ENCODE peak calls at places on chromosomes 5 and 9, in eight cellular contexts. M is coronary artery; X is astrocyte; R is HL-60; N is brain microvascular endothelial cell; C is Peyer's patch; I is CD8-positive, alpha-beta T cell; F is prostate gland. E is an unnamed sample.
A peak's percentile ranks its signal among the peaks of the same experiment; 100 is the strongest.

GRCh38 chr5:3634061-3634460 is 38.4 kb downstream of the IRX1 start:
- DNase-seq in M (no peak), F (no peak), R (no peak), N (no peak), I (no peak), C (no peak), X (no peak), E (no peak)

GRCh38 chr9:81619353-81620008 is 69.9 kb downstream of the TLE1 start:
- DNase-seq in I (no peak), C (no peak), R (no peak), X (peak; percentile 83), N (peak; percentile 69), F (no peak), M (no peak), E (no peak)

GRCh38 chr5:132283423-132284043 is 10.7 kb upstream of the SLC22A4 start:
- DNase-seq in R (no peak), X (no peak), F (no peak), N (peak; percentile 79), I (no peak), M (no peak), C (no peak), E (no peak)

GRCh38 chr5:53480474-53481353 is at the start of gene FST:
- DNase-seq in I (no peak), C (no peak), M (no peak), X (peak; percentile 16), N (no peak), F (no peak), R (no peak), E (peak; percentile 45)

GRCh38 chr5:103273952-103274351 is 15.4 kb downstream of the MACIR start:
- DNase-seq in I (no peak), M (no peak), X (no peak), N (no peak), C (no peak), F (no peak), R (no peak), E (no peak)

GRCh38 chr5:61604076-61604475 is 272.0 kb downstream of the ZSWIM6 start:
- DNase-seq in N (no peak), F (no peak), C (no peak), M (no peak), X (no peak), I (no peak), R (no peak), E (no peak)

GRCh38 chr5:67268233-67269011 is 71.8 kb upstream of the CD180 start:
- DNase-seq in M (peak; percentile 88), I (no peak), N (peak; percentile 91), R (no peak), C (peak; percentile 79), F (peak; percentile 85), X (peak; percentile 91), E (peak; percentile 77)

GRCh38 chr5:88677943-88678779 is 204.8 kb downstream of the MEF2C start:
- DNase-seq in R (no peak), F (no peak), I (no peak), M (no peak), C (no peak), X (no peak), N (no peak), E (no peak)

GRCh38 chr5:158619083-158619788 is 480.5 kb downstream of the EBF1 start:
- DNase-seq in I (no peak), X (no peak), N (no peak), M (no peak), R (no peak), C (no peak), F (no peak), E (no peak)

GRCh38 chr5:54785729-54786548 is 199.5 kb downstream of the ESM1 start:
- DNase-seq in N (no peak), F (peak; percentile 5), I (no peak), R (peak; percentile 23), C (peak; percentile 80), M (no peak), X (peak; percentile 6), E (no peak)

GRCh38 chr9:81588148-81588874 is 101.0 kb downstream of the TLE1 start:
- DNase-seq in N (peak; percentile 69), F (peak; percentile 84), X (peak; percentile 58), M (peak; percentile 86), I (no peak), R (no peak), C (peak; percentile 64), E (peak; percentile 83)

GRCh38 chr9:107313555-107314096 is 30.5 kb downstream of the RAD23B start:
- DNase-seq in N (no peak), M (no peak), F (no peak), R (no peak), I (no peak), X (no peak), C (no peak), E (no peak)

GRCh38 chr5:128905225-128906110 is 59.8 kb upstream of the SLC27A6 start:
- DNase-seq in R (no peak), N (peak; percentile 47), C (peak; percentile 51), M (no peak), F (peak; percentile 39), X (peak; percentile 20), I (peak; percentile 19), E (peak; percentile 60)

GRCh38 chr9:3398232-3398648 is 127.6 kb downstream of the RFX3 start:
- DNase-seq in C (no peak), M (no peak), F (no peak), X (no peak), R (no peak), I (no peak), N (no peak), E (no peak)

GRCh38 chr5:54761213-54761701 is 224.1 kb downstream of the ESM1 start:
- DNase-seq in F (no peak), R (no peak), I (no peak), N (peak; percentile 64), C (no peak), M (no peak), X (peak; percentile 60), E (no peak)

GRCh38 chr5:151758430-151759241 is at the start of gene ATOX1:
- DNase-seq in M (peak; percentile 91), N (peak; percentile 83), R (peak; percentile 71), F (peak; percentile 90), C (peak; percentile 96), X (peak; percentile 68), I (peak; percentile 90), E (peak; percentile 99)
- H3K27ac ChIP-seq in M (peak within 1 kb of the TSS; percentile 74), N (peak within 1 kb of the TSS; percentile 54), R (peak within 1 kb of the TSS; percentile 73), F (peak within 1 kb of the TSS; percentile 77), C (peak within 1 kb of the TSS; percentile 86), X (peak within 1 kb of the TSS; percentile 78), I (peak within 1 kb of the TSS; percentile 60), E (peak within 1 kb of the TSS; percentile 71)

GRCh38 chr9:127396253-127396807 is 639 bp upstream of the SLC2A8 start:
- DNase-seq in N (no peak), X (no peak), F (no peak), R (no peak), I (no peak), C (no peak), M (no peak), E (no peak)

GRCh38 chr9:127398715-127399400 is 1.9 kb downstream of the SLC2A8 start:
- DNase-seq in C (no peak), X (no peak), R (no peak), N (no peak), M (no peak), I (no peak), F (no peak), E (no peak)

GRCh38 chr9:127397722-127398647 is 1.0 kb downstream of the SLC2A8 start:
- DNase-seq in R (no peak), I (peak; percentile 35), X (no peak), F (peak; percentile 21), C (peak; percentile 76), N (peak; percentile 11), M (no peak), E (peak; percentile 48)

GRCh38 chr9:127395491-127396252 is 1.3 kb upstream of the SLC2A8 start:
- DNase-seq in C (no peak), M (no peak), N (no peak), I (no peak), X (no peak), R (no peak), F (no peak), E (no peak)

DNA sequence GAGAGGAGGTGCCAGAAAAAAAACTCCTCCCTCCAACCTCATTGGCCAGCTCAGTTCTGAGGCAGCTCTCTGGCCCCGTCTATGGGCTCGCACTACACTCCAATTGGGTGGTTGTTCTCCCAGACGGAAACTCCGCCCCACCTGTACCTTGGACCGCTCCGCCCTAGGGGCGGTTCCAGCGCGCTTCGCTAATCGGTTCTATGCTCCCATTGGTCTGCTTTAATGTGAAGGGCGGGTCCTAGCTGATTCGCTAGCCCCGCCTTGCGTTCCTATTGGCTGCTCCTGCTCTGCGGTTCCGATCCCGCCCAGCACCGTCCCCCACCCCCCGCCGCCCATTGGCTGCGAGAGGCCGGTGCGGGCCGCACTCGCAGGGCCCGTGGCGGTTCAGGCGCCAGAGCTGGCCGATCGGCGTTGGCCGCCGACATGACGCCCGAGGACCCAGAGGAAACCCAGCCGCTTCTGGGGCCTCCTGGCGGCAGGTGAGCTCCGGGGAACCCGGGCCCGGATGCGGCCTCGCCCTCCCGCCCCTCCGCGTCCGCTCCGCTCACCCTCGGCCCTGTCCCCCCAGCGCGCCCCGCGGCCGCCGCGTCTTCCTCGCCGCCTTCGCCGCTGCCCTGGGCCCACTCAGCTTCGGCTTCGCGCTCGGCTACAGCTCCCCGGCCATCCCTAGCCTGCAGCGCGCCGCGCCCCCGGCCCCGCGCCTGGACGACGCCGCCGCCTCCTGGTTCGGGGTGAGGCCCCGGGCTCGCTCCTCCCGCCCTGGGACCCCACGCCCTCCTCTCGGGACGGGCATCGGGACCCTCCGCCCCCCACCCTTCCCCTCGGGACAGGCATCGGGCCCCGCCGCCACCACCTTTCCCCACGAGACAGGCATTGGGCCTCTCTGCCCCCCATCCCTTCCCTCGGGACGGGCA is at the start of gene SLC2A8:
- DNase-seq in C (peak; percentile 99), I (peak; percentile 88), N (peak; percentile 99), X (peak; percentile 96), M (peak; percentile 99), F (peak; percentile 100), R (peak; percentile 45), E (peak; percentile 100)
- TF ChIP-seq CTCF in C (peak; percentile 24), I (no peak), N (no peak), X (no peak), M (no peak), F (no peak), R (no peak), E (no peak)

GRCh38 chr5:43312076-43312620 is 1.1 kb downstream of the HMGCS1 start:
- DNase-seq in M (no peak), N (no peak), R (no peak), C (no peak), X (no peak), F (no peak), I (no peak), E (no peak)
- H3K27ac ChIP-seq in M (peak overlapping the region; percentile 94), N (no peak overlapping the region), R (no peak overlapping the region), C (peak overlapping the region; percentile 94), X (no peak overlapping the region), F (peak overlapping the region; percentile 92), I (peak overlapping the region; percentile 84), E (peak overlapping the region; percentile 93)

DNA sequence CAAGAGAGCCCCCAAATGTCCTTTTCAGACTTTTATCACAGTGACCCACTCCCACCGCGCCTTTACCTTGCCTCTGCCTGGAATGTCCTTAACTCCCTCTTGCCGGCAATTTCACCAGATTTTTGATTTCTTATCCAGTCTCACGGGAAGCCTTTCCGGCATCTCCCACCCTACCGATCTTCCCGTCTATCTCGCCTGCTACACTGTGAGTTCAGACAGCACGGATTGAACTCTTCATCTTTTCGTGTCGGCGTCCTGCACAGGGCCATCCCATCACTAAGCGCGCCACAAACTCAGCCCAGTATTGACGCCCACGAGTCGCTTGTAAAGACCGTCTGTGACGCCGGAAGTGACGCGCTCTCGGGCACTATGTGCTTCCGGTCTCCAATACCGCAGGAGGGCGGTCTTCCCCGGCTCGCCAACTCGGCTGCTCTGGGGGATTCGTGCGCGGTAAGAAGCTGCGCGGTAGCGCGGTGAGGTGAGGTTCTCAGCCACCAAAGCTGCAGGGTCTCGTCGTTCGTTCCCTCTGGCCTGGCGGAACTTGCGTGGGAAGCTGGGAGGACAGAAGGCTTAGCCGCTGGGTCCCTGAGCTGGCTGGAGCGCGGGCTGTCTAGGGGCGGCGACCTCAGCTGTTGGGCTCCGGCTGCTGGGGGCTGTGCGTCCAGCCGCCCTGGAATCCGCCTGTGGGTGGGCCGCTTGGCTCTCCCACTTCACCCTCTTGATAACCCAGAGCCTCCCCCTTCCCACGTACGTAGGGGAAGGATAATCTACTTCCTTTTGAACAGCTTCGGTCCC is at the start of gene ZCCHC9:
- DNase-seq in I (peak; percentile 94), R (peak; percentile 61), M (peak; percentile 93), C (peak; percentile 97), X (peak; percentile 93), F (peak; percentile 89), N (peak; percentile 94), E (peak; percentile 91)
- TF ChIP-seq CTCF in I (no peak), R (no peak), M (no peak), C (peak; percentile 11), X (no peak), F (no peak), N (peak; percentile 39), E (no peak)